ENCODE peak calls at places on chromosomes 1 and 21, in six cellular contexts. R is EL, Z is NCI-H1105, T is caudate nucleus, A is NCI-H1092 treated with DMSO at 0.1 percent for 48 hours, I is testis. G is an unnamed sample.

GRCh38 chr1:111323231-111323630 is 32.6 kb downstream of the CHIA start:
- DNase-seq in I (no peak), R (peak), T (no peak), A (no peak), Z (no peak), G (no peak)

GRCh38 chr1:184889183-184889582 is 85.1 kb downstream of the NIBAN1 start:
- DNase-seq in R (no peak), Z (no peak), A (no peak), T (no peak), I (no peak), G (no peak)

GRCh38 chr1:15948091-15948591 is 27.8 kb downstream of the ZBTB17 start:
- DNase-seq in I (peak), Z (no peak), A (no peak), R (no peak), T (no peak), G (no peak)

GRCh38 chr1:150299716-150300115 is 6.1 kb downstream of the MRPS21 start:
- DNase-seq in Z (no peak), R (no peak), A (no peak), I (no peak), T (no peak), G (no peak)

GRCh38 chr1:196160066-196160795 is 448.0 kb downstream of the KCNT2 start:
- DNase-seq in T (no peak), A (no peak), I (no peak), Z (no peak), R (peak), G (no peak)

GRCh38 chr1:7983086-7983778 is 21.7 kb downstream of the PARK7 start:
- DNase-seq in Z (no peak), T (no peak), A (no peak), I (no peak), R (no peak), G (no peak)

GRCh38 chr1:92953491-92953890 is 7.8 kb downstream of the DIPK1A start:
- DNase-seq in T (no peak), R (no peak), A (no peak), Z (no peak), I (no peak), G (no peak)

GRCh38 chr1:8378981-8379470 is 61.1 kb downstream of the SLC45A1 start:
- DNase-seq in I (peak), R (no peak), A (no peak), T (no peak), Z (no peak), G (no peak)

GRCh38 chr1:61585714-61586113 is 139.2 kb downstream of the TM2D1 start:
- DNase-seq in T (no peak), Z (no peak), A (peak), I (no peak), R (no peak), G (no peak)

GRCh38 chr1:205739348-205740160 is 10.4 kb downstream of the NUCKS1 start:
- DNase-seq in A (no peak), T (no peak), I (no peak), Z (no peak), R (peak), G (no peak)

GRCh38 chr1:180615493-180616290 is 16.1 kb upstream of the XPR1 start:
- DNase-seq in R (no peak), I (no peak), Z (no peak), A (no peak), T (no peak), G (no peak)

GRCh38 chr1:92485374-92486250 is 1.1 kb downstream of the GFI1 start:
- DNase-seq in Z (peak), R (peak), I (peak), A (peak), T (no peak), G (no peak)

GRCh38 chr1:49971088-49971487 is 52.7 kb downstream of the AGBL4 start:
- DNase-seq in Z (no peak), T (no peak), I (no peak), A (no peak), R (no peak), G (no peak)

GRCh38 chr1:43621861-43622260 is 28.1 kb upstream of the KDM4A start:
- DNase-seq in T (no peak), A (no peak), Z (no peak), R (no peak), I (no peak), G (no peak)

GRCh38 chr1:245648749-245649517 is 494.1 kb downstream of the KIF26B start:
- DNase-seq in I (no peak), T (no peak), Z (no peak), A (no peak), R (no peak), G (no peak)

GRCh38 chr1:227922501-227923352 is 25.0 kb downstream of the WNT9A start:
- DNase-seq in I (no peak), A (no peak), R (no peak), Z (no peak), T (no peak), G (no peak)

GRCh38 chr1:223364685-223365382 is 858 bp upstream of the SUSD4 start:
- DNase-seq in R (no peak), T (no peak), Z (peak), I (peak), A (peak), G (no peak)

GRCh38 chr21:44259082-44259705 is 2.5 kb downstream of the DNMT3L start:
- DNase-seq in I (no peak), A (no peak), T (no peak), Z (no peak), R (no peak), G (no peak)

GRCh38 chr1:246317723-246318359 is 189.2 kb downstream of the SMYD3 start:
- DNase-seq in A (no peak), T (no peak), R (peak), Z (no peak), I (no peak), G (no peak)

GRCh38 chr1:78334114-78334513 is 156.7 kb upstream of the PTGFR start:
- DNase-seq in T (no peak), I (no peak), Z (no peak), A (no peak), R (no peak), G (no peak)

GRCh38 chr1:31249854-31250253 is 10.2 kb upstream of the NKAIN1 start:
- DNase-seq in I (no peak), R (no peak), Z (no peak), A (no peak), T (no peak), G (no peak)

GRCh38 chr1:2083666-2084065 is 33.5 kb downstream of the PRKCZ start:
- DNase-seq in Z (no peak), T (no peak), A (no peak), R (no peak), I (no peak), G (no peak)

GRCh38 chr1:76256289-76257223 is 182.0 kb downstream of the ST6GALNAC3 start:
- DNase-seq in Z (no peak), T (no peak), A (no peak), I (no peak), R (no peak), G (no peak)